ENCODE peak calls at places on chromosome 11, in nine cellular contexts. F is cardiac muscle cell, Q is pancreas, W is transverse colon, E is AG10803, D is astrocyte of the spinal cord, K is AG04449, G is retinal pigment epithelial cell, Y is fibroblast of lung. V is an unnamed sample.

GRCh38 chr11:72483412-72484186 is 49.3 kb upstream of the CLPB start:
- DNase-seq in F (no peak), Q (no peak), W (no peak), E (peak; percentile 43), D (peak; percentile 24), K (no peak), G (no peak), Y (peak; percentile 63), V (no peak)

GRCh38 chr11:68798221-68798813 is 43.4 kb downstream of the CPT1A start:
- DNase-seq in F (peak; percentile 63), Q (peak; percentile 72), W (peak; percentile 34), E (peak; percentile 6), D (no peak), K (no peak), G (no peak), Y (peak; percentile 13), V (peak; percentile 75)

GRCh38 chr11:16902182-16902581 is 112.0 kb downstream of the PLEKHA7 start:
- DNase-seq in F (no peak), Q (no peak), W (no peak), E (no peak), D (peak; percentile 15), K (no peak), G (no peak), Y (no peak), V (no peak)

GRCh38 chr11:115618428-115618827 is 114.2 kb upstream of the CADM1 start:
- DNase-seq in F (no peak), Q (no peak), W (no peak), E (peak; percentile 42), D (no peak), K (no peak), G (no peak), Y (no peak), V (no peak)

GRCh38 chr11:44611687-44612437 is 46.4 kb downstream of the CD82 start:
- DNase-seq in F (no peak), Q (no peak), W (peak; percentile 26), E (no peak), D (no peak), K (no peak), G (no peak), Y (no peak), V (no peak)

GRCh38 chr11:80432051-80432450 is 991.2 kb upstream of the TENM4 start:
- DNase-seq in F (no peak), Q (no peak), W (no peak), E (no peak), D (no peak), K (no peak), G (peak; percentile 94), Y (peak; percentile 8), V (no peak)

GRCh38 chr11:103681855-103682254 is 354.6 kb upstream of the DDI1 start:
- DNase-seq in F (no peak), Q (no peak), W (no peak), E (no peak), D (no peak), K (no peak), G (no peak), Y (no peak), V (peak; percentile 21)

GRCh38 chr11:79564288-79564925 is 123.6 kb upstream of the TENM4 start:
- DNase-seq in F (no peak), Q (no peak), W (no peak), E (no peak), D (no peak), K (no peak), G (no peak), Y (no peak), V (no peak)

GRCh38 chr11:27153136-27153535 is 112.5 kb downstream of the BBOX1 start:
- DNase-seq in F (no peak), Q (no peak), W (no peak), E (no peak), D (no peak), K (no peak), G (no peak), Y (no peak), V (no peak)

GRCh38 chr11:85947431-85948272 is 92.5 kb downstream of the CCDC83 start:
- DNase-seq in F (no peak), Q (no peak), W (no peak), E (peak; percentile 93), D (peak; percentile 83), K (peak; percentile 74), G (peak; percentile 73), Y (peak; percentile 97), V (no peak)

GRCh38 chr11:76656571-76657081 is 13.9 kb downstream of the LRRC32 start:
- DNase-seq in F (no peak), Q (no peak), W (no peak), E (no peak), D (no peak), K (no peak), G (no peak), Y (peak; percentile 44), V (peak; percentile 18)

GRCh38 chr11:36362902-36363301 is 66.8 kb downstream of the PRR5L start:
- DNase-seq in F (no peak), Q (no peak), W (no peak), E (peak; percentile 88), D (peak; percentile 85), K (peak; percentile 77), G (peak; percentile 71), Y (peak; percentile 38), V (no peak)

GRCh38 chr11:44539971-44540370 is 25.5 kb upstream of the CD82 start:
- DNase-seq in F (no peak), Q (no peak), W (no peak), E (no peak), D (no peak), K (no peak), G (no peak), Y (no peak), V (no peak)

GRCh38 chr11:35089724-35090505 is 49.1 kb upstream of the CD44 start:
- DNase-seq in F (no peak), Q (no peak), W (no peak), E (no peak), D (no peak), K (no peak), G (no peak), Y (no peak), V (no peak)

GRCh38 chr11:21806508-21806907 is 386.4 kb upstream of the ANO5 start:
- DNase-seq in F (no peak), Q (no peak), W (no peak), E (no peak), D (no peak), K (no peak), G (no peak), Y (no peak), V (no peak)

GRCh38 chr11:108063410-108063809 is 54.7 kb downstream of the CUL5 start:
- DNase-seq in F (no peak), Q (no peak), W (no peak), E (no peak), D (no peak), K (no peak), G (no peak), Y (no peak), V (no peak)

GRCh38 chr11:10502770-10503169 is 38.2 kb downstream of the RNF141 start:
- DNase-seq in F (no peak), Q (no peak), W (no peak), E (no peak), D (no peak), K (no peak), G (no peak), Y (no peak), V (no peak)

GRCh38 chr11:86143429-86144030 is 74.6 kb upstream of the PICALM start:
- DNase-seq in F (no peak), Q (no peak), W (no peak), E (no peak), D (no peak), K (no peak), G (no peak), Y (no peak), V (no peak)

GRCh38 chr11:108345767-108346166 is 121.6 kb downstream of the C11orf65 start:
- DNase-seq in F (no peak), Q (no peak), W (no peak), E (no peak), D (no peak), K (no peak), G (no peak), Y (no peak), V (no peak)

DNA sequence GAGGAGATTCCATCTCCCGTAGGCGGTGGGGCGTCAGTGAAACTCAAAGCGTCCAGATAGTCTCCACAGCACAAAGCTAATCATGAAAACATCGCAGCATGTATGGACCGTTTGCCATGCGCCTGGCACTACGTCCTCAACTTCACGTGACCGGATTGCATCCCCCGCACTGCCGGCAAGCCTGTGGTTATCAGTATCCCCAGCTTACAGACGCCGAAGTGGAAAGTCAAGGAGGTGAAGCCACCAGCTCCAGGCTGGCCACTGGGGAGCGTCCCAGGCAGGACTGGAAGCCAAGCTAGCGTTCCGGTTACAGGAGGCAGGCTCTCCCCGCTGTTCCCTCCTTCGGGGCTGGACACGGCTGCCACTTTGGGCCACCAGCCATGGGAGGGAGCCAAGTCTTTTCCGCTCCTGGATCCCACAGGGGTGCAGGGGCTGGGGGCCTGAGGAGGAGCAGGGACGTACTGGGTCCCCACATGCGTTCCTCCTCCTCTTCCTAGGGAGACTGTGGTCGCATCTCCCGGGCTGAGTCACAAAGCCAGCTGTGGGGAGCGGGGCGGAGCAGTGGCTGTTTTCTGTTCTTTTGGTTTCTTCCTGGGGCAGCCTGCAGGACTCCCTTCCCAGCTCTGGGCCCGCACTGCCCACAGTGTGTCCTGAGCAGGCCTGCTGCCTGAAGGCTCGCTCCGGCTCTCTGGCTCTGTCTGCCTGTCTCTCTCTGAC is 4.3 kb upstream of the OSBPL5 start:
- DNase-seq in F (peak; percentile 18), Q (peak; percentile 68), W (peak; percentile 24), E (peak; percentile 72), D (peak; percentile 82), K (no peak), G (no peak), Y (peak; percentile 66), V (peak; percentile 39)
- TF ChIP-seq CTCF in F (no peak), Q (no peak), W (no peak), E (peak; percentile 25), D (no peak), K (peak; percentile 18), G (peak; percentile 13), Y (peak; percentile 4), V (no peak)

GRCh38 chr11:78080084-78080817 is 589 bp upstream of the NDUFC2 start:
- DNase-seq in F (no peak), Q (no peak), W (no peak), E (no peak), D (no peak), K (no peak), G (no peak), Y (no peak), V (no peak)
- TF ChIP-seq CTCF in F (peak; percentile 1), Q (no peak), W (no peak), E (no peak), D (no peak), K (no peak), G (no peak), Y (no peak), V (no peak)

GRCh38 chr11:112958670-112959069 is 2.5 kb upstream of the NCAM1 start:
- DNase-seq in F (no peak), Q (no peak), W (no peak), E (peak; percentile 69), D (no peak), K (no peak), G (no peak), Y (peak; percentile 30), V (no peak)
- TF ChIP-seq CTCF in F (peak; percentile 38), Q (no peak), W (no peak), E (peak; percentile 39), D (no peak), K (no peak), G (no peak), Y (no peak), V (no peak)

DNA sequence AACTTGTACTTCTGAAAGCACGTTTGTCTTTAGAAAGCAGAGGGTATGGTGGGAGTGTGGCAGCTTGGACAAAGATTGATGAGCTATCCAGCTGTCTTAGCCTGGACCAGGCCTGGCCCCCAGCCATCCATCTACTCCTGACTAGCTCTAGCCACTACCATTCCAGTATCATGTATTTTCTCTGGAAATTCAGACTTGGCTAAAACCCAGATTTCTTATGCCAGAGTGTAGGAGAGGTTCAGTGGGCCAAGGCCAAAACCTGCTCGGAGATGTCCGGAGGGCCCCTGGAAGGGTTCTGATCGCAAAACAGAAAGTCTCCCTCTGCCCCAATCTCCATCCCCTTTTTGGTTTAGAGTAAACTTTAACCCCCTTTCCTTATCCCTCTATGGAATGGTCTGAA is 24.8 kb upstream of the MTCH2 start:
- DNase-seq in F (no peak), Q (no peak), W (no peak), E (no peak), D (no peak), K (no peak), G (no peak), Y (peak; percentile 65), V (no peak)
- TF ChIP-seq CTCF in F (no peak), Q (no peak), W (no peak), E (no peak), D (no peak), K (no peak), G (no peak), Y (no peak), V (no peak)

V was measured in glutamatergic neuron.